ENCODE peak calls at places on chromosome 12, in six cellular contexts. Q, S, C, K, H and M are unnamed samples. For H3K4me1 and H3K9me3, the result is how much of the 10 kb centered on the place peaks cover.

GRCh38 chr12:69383074-69383473 is 23.5 kb downstream of the YEATS4 start:
- DNase-seq in K (no peak), Q (no peak), H (no peak), C (no peak), S (no peak), M (no peak)

GRCh38 chr12:114335607-114336006 is 70.3 kb downstream of the TBX5 start:
- DNase-seq in Q (no peak), K (no peak), H (peak), S (no peak), C (no peak), M (no peak)

GRCh38 chr12:135127-135526 is 68.6 kb downstream of the IQSEC3 start:
- DNase-seq in H (no peak), K (peak), S (no peak), Q (no peak), C (no peak), M (no peak)

GRCh38 chr12:64039285-64039871 is 182.7 kb downstream of the KICS2 start:
- DNase-seq in H (peak), C (no peak), K (peak), S (no peak), Q (no peak), M (no peak)

GRCh38 chr12:117832459-117833457 is 136.0 kb downstream of the KSR2 start:
- DNase-seq in S (no peak), H (no peak), Q (no peak), C (no peak), K (no peak), M (no peak)

GRCh38 chr12:69469854-69470188 is 367 bp upstream of the FRS2 start:
- DNase-seq in K (no peak), Q (no peak), H (no peak), C (no peak), S (no peak), M (no peak)

GRCh38 chr12:118714051-118714460 is 267.3 kb upstream of the SRRM4 start:
- DNase-seq in K (peak), Q (no peak), C (no peak), S (peak), H (peak), M (no peak)

GRCh38 chr12:120466560-120467315 is 2.8 kb downstream of the SRSF9 start:
- DNase-seq in C (no peak), K (peak), S (peak), Q (no peak), H (peak), M (no peak)

GRCh38 chr12:48197549-48197966 is 5.5 kb downstream of the OR10AD1 start:
- DNase-seq in S (no peak), H (peak), K (peak), Q (no peak), C (no peak), M (no peak)

GRCh38 chr12:68425998-68426397 is 93.8 kb upstream of the MDM1 start:
- DNase-seq in C (no peak), K (no peak), S (no peak), Q (no peak), H (no peak), M (no peak)

GRCh38 chr12:52335598-52336262 is 14.5 kb upstream of the KRT83 start:
- DNase-seq in S (no peak), Q (no peak), H (no peak), C (no peak), K (peak), M (no peak)

GRCh38 chr12:92068441-92068840 is 77.2 kb downstream of the BTG1 start:
- DNase-seq in K (peak), Q (no peak), S (no peak), H (no peak), C (no peak), M (no peak)

GRCh38 chr12:96240251-96240650 is 46.1 kb downstream of the ELK3 start:
- DNase-seq in S (no peak), K (no peak), H (no peak), C (no peak), Q (no peak), M (no peak)
- H3K4me1 ChIP-seq in S (under half), K (under half), H (under half), C (under half), Q (half or more), M (under half)

GRCh38 chr12:126042286-126042685 is 977.1 kb downstream of the AACS start:
- DNase-seq in C (no peak), S (no peak), K (no peak), H (no peak), Q (no peak), M (no peak)
- H3K9me3 ChIP-seq in C (under half), S (under half), K (under half), H (under half), Q (under half), M (under half)

DNA sequence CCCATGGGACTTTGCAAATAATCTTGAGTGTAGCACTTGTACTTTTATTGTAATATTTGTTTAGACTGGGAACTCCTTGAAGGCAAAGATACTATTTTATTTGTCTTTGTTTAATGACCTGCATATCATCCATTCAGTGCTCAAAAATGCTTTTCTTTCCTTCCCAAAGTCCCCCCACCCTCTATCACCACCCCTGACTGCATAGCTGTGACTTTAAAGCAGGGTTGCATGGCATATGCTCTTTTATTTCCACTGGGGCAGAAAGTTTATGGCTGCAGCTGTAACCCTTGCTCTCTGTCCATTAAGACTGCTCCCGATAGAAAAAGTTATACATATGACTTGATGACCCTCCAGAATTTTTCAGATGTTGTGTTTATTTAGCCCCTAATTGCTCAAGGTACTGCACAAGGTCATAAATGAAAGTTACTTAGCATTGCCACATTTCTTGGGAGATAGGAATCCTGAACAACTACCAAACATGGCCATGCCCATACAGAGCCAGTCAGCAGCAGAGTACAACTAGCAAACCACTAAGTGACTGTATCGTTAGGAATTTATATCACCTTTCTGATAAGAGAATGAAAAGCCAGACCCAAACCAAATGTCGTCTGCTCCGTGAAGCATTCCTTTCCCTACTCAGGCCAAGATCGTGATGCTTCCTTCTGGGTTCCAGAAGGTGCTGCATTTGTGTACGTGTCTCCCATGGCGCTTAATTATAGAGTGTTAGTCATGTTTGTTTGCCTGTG is 114.3 kb downstream of the DIP2B start:
- DNase-seq in C (no peak), K (peak), H (no peak), Q (no peak), S (peak), M (no peak)
- H3K27ac ChIP-seq in C (no peak), K (peak), H (no peak), Q (no peak), S (peak), M (peak)

GRCh38 chr12:26795899-26796298 is 37.1 kb downstream of the ITPR2 start:
- DNase-seq in C (no peak), H (no peak), K (no peak), S (no peak), Q (no peak), M (no peak)
- H3K4me1 ChIP-seq in C (under half), H (under half), K (under half), S (under half), Q (under half), M (under half)

GRCh38 chr12:130118181-130118580 is 44.1 kb upstream of the FZD10 start:
- DNase-seq in Q (no peak), C (no peak), K (no peak), S (no peak), H (no peak), M (no peak)
- H3K9me3 ChIP-seq in Q (under half), C (under half), K (under half), S (under half), H (under half), M (under half)

GRCh38 chr12:53482626-53483165 is 16.6 kb downstream of the MAP3K12 start:
- DNase-seq in K (no peak), S (no peak), C (no peak), Q (no peak), H (no peak), M (no peak)

GRCh38 chr12:53479314-53479713 is 19.9 kb downstream of the MAP3K12 start:
- DNase-seq in Q (no peak), C (no peak), K (no peak), S (no peak), H (no peak), M (no peak)

GRCh38 chr12:53481957-53482586 is 17.2 kb downstream of the MAP3K12 start:
- DNase-seq in H (peak), K (no peak), S (no peak), C (no peak), Q (no peak), M (no peak)

GRCh38 chr12:53480425-53481107 is 18.7 kb downstream of the MAP3K12 start:
- DNase-seq in K (no peak), S (no peak), H (no peak), Q (no peak), C (no peak), M (no peak)

DNA sequence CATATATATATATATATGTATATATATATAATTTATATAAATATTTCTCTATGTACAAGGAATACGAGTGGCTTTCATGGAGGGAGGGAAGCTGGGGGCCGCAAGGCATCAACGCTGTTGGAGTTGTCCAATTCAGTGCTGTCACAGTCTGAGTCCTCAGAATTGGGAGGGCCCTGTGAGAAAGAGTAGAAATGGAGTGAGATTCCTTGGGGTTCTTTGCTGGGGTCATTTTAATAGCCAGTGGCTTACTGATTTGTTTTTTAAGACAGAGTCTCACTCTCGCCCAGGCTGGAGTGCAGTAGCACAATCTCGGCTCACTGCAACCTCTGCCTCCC is 18.2 kb downstream of the MAP3K12 start:
- DNase-seq in H (no peak), C (no peak), S (no peak), K (no peak), Q (no peak), M (no peak)
- H3K27ac ChIP-seq in H (peak), C (no peak), S (no peak), K (no peak), Q (no peak), M (peak)

GRCh38 chr12:6842075-6842474 is 1.4 kb downstream of the GNB3 start:
- DNase-seq in Q (no peak), C (no peak), H (no peak), S (no peak), K (peak), M (no peak)

GRCh38 chr12:6840428-6841138 is at the start of gene GNB3:
- DNase-seq in H (peak), C (no peak), S (no peak), Q (no peak), K (no peak), M (no peak)

GRCh38 chr12:6845395-6845794 is 4.7 kb downstream of the GNB3 start:
- DNase-seq in S (no peak), H (no peak), C (no peak), Q (no peak), K (no peak), M (no peak)

GRCh38 chr12:6841139-6841515 is 402 bp downstream of the GNB3 start:
- DNase-seq in C (no peak), S (no peak), K (no peak), H (no peak), Q (no peak), M (no peak)

DNA sequence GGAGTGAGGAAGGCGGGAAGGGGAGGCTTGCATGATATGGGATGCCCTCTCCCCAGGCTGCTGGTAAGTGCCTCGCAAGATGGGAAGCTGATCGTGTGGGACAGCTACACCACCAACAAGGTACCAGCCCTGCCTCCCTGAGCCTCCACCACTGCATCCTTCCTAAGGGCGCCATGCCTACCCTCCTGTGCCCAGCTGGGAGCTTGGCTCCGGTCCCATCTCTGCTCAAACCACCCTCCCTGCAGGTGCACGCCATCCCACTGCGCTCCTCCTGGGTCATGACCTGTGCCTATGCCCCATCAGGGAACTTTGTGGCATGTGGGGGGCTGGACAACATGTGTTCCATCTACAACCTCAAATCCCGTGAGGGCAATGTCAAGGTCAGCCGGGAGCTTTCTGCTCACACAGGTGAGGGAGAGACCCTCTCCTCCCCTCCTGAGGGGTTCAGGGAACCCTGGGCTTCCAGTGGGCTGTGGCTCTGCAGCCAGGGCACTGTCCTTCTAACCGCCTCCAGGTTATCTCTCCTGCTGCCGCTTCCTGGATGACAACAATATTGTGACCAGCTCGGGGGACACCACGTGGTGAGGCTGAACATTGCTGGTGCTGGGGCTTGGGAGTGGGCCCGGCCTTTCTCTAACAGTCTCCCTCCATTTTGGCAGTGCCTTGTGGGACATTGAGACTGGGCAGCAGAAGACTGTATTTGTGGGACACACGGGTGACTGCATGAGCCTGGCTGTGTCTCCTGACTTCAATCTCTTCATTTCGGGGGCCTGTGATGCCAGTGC is 2.6 kb downstream of the GNB3 start:
- DNase-seq in C (no peak), S (peak), K (peak), Q (no peak), H (peak), M (no peak)
- H3K4me1 ChIP-seq in C (under half), S (under half), K (under half), Q (under half), H (under half), M (under half)

GRCh38 chr12:133225527-133225926 is 10.2 kb downstream of the ANHX start:
- DNase-seq in Q (no peak), S (no peak), K (no peak), H (no peak), C (no peak), M (no peak)
- H3K9me3 ChIP-seq in Q (under half), S (under half), K (under half), H (under half), C (under half), M (under half)

DNA sequence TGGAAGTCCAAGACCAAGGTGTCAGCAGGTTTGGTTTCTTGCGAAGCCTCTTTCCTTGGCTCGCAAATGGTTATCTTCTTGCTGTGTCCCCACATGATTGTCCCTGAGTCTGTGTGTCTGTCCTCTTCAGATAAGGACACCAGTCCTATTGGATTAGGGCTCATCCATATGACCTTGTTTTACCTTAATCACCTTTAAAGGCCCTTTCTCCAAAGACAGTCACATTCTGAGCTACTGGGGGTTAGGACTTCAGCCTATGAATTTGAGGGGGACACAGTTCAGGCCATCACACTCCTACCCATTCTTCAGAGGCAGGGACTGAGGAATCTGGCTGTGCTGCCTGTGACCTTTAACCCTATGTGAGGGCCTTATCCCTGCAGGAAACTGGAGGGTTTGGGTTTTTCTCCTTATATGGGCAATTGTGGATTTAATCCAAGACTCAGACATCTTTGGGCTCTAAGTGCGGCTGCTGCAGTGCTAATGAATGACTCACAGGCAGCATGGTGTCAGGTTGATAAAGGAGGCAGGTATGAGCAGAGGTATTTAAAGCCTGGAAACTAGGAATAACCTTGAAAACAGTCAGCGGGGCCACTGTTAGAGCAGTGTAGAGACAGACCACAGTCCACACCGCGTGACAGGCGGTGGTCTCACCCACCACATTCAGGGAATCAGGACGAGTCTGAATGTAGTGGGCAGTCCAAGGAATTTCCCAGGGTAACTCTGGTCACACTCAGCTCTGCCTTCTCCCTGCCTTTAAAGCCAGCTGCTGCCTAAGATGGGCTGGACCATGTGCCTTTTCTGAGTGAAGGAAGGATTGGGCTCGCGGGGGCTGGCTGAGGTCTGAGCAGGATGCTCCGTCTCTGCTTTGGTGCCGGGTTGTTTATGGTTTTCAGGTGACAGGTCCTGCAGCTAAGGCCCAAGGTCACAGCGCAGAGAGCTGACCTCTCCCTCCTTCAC is 10.3 kb downstream of the TPCN1 start:
- DNase-seq in C (no peak), S (peak), H (no peak), K (no peak), Q (no peak), M (no peak)
- H3K27ac ChIP-seq in C (peak), S (peak), H (no peak), K (peak), Q (no peak), M (no peak)

DNA sequence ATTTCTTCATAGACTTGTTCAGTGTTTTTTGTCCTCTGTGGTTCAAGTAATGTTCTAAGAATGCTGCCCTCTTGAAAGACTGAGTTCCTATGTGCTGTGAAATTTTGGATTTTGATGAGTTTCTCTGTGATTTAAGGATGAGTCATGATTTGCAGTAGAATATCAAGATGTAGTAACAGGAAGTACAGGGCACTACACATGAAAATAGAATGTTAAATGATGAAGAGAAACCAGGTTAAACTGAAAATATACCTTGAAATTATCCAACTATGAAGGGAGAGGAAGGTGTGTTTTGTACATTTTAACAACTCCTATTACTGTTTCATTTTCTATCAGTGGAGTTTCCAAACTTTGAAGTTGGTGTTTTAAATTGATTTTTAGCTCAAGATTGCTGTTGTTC is 4.8 kb downstream of the ELK3 start:
- DNase-seq in Q (no peak), C (no peak), H (no peak), S (no peak), K (no peak), M (no peak)
- H3K4me1 ChIP-seq in Q (under half), C (under half), H (under half), S (under half), K (under half), M (under half)